ENCODE peak calls at places on chromosome 2, in six cellular contexts. O, N, K, A, E and Q are unnamed samples.

GRCh38 chr2:149702571-149702970 is 115.0 kb upstream of the MMADHC start:
- DNase-seq in K (no peak), A (no peak), O (no peak), E (no peak), N (no peak), Q (no peak)

GRCh38 chr2:110659248-110659647 is 18.6 kb downstream of the BUB1 start:
- DNase-seq in A (no peak), O (no peak), K (no peak), E (no peak), N (no peak), Q (no peak)

GRCh38 chr2:202122975-202123765 is 50.1 kb downstream of the KIAA2012 start:
- DNase-seq in E (no peak), N (no peak), O (peak; percentile 45), K (no peak), A (no peak), Q (no peak)

GRCh38 chr2:240992572-240993291 is 5.7 kb upstream of the SNED1 start:
- DNase-seq in K (no peak), E (no peak), N (no peak), O (peak; percentile 56), A (no peak), Q (no peak)

GRCh38 chr2:85583667-85584353 is 421 bp upstream of the VAMP5 start:
- DNase-seq in N (no peak), K (no peak), E (peak; percentile 49), O (no peak), A (no peak), Q (no peak)

GRCh38 chr2:184683923-184684322 is 85.6 kb downstream of the ZNF804A start:
- DNase-seq in A (no peak), O (no peak), E (no peak), K (no peak), N (no peak), Q (no peak)

GRCh38 chr2:152251811-152252210 is 76.2 kb upstream of the STAM2 start:
- DNase-seq in A (no peak), K (no peak), O (no peak), N (no peak), E (no peak), Q (no peak)

GRCh38 chr2:46306320-46306719 is 9.1 kb downstream of the EPAS1 start:
- DNase-seq in E (no peak), A (peak; percentile 78), K (no peak), N (no peak), O (no peak), Q (no peak)

GRCh38 chr2:84713441-84713840 is 167.4 kb downstream of the TRABD2A start:
- DNase-seq in N (no peak), O (no peak), K (no peak), A (no peak), E (no peak), Q (no peak)

GRCh38 chr2:29270606-29271005 is 155.4 kb downstream of the CLIP4 start:
- DNase-seq in A (no peak), O (no peak), E (no peak), K (no peak), N (no peak), Q (no peak)

GRCh38 chr2:102061286-102061699 is 69.5 kb downstream of the IL1R2 start:
- DNase-seq in A (no peak), O (no peak), E (no peak), K (no peak), N (no peak), Q (no peak)

GRCh38 chr2:144522741-144523605 is 3.1 kb upstream of the ZEB2 start:
- DNase-seq in K (no peak), E (no peak), O (peak; percentile 71), N (no peak), A (no peak), Q (no peak)